ENCODE peak calls at places on chromosomes 7 and 10, in four cellular contexts. N is HepG2, I is endothelial cell of umbilical vein, J is adipocyte. P is an unnamed sample. For H3K4me1, the result is how much of the 10 kb centered on the place peaks cover.

GRCh38 chr7:108805808-108806397 is 236.2 kb downstream of the DNAJB9 start:
- DNase-seq in N (peak), I (peak), J (peak), P (no peak)

GRCh38 chr10:66827353-66827752 is 98.5 kb upstream of the LRRTM3 start:
- DNase-seq in J (peak), I (no peak), N (no peak), P (no peak)

GRCh38 chr7:91168766-91169518 is 95.3 kb upstream of the FZD1 start:
- DNase-seq in I (no peak), J (peak), N (no peak), P (no peak)

GRCh38 chr10:59181668-59182067 is 5.2 kb downstream of the PHYHIPL start:
- DNase-seq in N (peak), I (peak), J (peak), P (no peak)

GRCh38 chr7:134165266-134165665 is 38.1 kb downstream of the LRGUK start:
- DNase-seq in I (no peak), N (no peak), J (no peak), P (no peak)

GRCh38 chr7:103487419-103487818 is 41.4 kb upstream of the SLC26A5 start:
- DNase-seq in I (no peak), N (peak), J (no peak), P (peak)

GRCh38 chr10:116961305-116962251 is 43.4 kb downstream of the SHTN1 start:
- DNase-seq in N (no peak), J (no peak), I (no peak), P (no peak)

GRCh38 chr10:12235796-12236195 is 39.8 kb downstream of the CDC123 start:
- DNase-seq in I (peak), J (peak), N (peak), P (no peak)

GRCh38 chr7:73999664-74000420 is 28.1 kb upstream of the ELN start:
- DNase-seq in J (peak), N (no peak), I (peak), P (no peak)

GRCh38 chr7:101501351-101501750 is 127.7 kb downstream of the MYL10 start:
- DNase-seq in J (no peak), I (no peak), N (no peak), P (no peak)
- H3K9ac ChIP-seq in J (no peak), I (no peak), N (no peak), P (no peak)

DNA sequence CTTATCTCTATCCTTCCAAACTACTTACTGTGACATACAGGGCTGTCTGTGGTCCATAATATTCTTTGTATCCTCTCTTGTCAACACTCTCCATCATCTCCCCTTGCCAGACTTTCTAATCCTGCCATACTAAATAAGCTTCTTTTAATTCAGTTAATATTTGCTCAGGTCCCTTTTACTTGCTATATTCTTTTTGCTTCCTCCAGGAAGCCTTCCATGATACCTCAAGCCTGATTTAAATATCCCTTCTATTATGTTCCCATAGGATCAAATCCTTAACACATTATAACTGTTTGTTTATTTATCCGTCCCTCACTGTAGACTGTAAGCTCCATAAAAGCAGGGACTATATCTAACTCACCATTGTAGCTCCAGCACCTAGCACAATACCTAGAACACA is 7.2 kb upstream of the PPP3CB start:
- DNase-seq in N (no peak), J (no peak), I (no peak), P (no peak)
- H3K4me1 ChIP-seq in N (under half), J (under half), I (under half), P (under half)

GRCh38 chr10:86179961-86180360 is 186.6 kb downstream of the GRID1 start:
- DNase-seq in J (no peak), I (no peak), N (no peak), P (no peak)

GRCh38 chr10:86176850-86177249 is 189.7 kb downstream of the GRID1 start:
- DNase-seq in J (no peak), I (no peak), N (no peak), P (no peak)

GRCh38 chr10:86179143-86179505 is 187.5 kb downstream of the GRID1 start:
- DNase-seq in J (no peak), N (no peak), I (no peak), P (no peak)

GRCh38 chr10:86178401-86179142 is 188.0 kb downstream of the GRID1 start:
- DNase-seq in J (no peak), N (peak), I (no peak), P (no peak)

DNA sequence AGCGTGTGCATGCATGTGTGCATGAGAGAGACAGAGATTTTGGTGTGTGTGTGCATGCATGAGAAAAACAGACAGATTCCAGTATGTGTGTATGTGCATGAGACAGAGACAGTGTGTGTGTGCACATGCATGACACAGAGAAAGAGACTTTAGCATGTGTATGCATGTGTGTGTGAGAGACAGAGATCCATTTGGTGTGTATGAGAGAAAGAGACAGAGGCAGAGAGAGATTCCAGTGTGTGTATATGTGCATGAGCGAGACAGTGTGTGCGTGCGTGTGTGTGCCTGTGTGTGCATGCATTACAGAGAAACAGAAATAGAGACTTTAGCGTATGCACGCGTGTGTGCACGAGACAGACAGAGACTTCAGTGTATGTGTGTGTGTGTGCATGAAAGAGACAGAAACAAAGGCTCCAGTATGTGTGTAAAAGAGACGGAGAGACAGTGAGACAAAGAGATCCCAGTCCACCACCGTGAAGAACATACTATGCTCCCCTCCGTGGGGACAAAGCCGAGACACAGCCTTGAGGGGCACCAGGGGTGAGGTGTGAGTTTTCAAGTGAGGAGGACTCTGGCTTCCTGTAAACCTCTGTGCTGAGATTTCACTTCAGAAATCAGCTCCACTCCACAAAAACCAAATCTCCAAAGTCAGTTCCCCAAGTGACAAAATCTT is 189.0 kb downstream of the GRID1 start:
- DNase-seq in I (no peak), J (no peak), N (no peak), P (no peak)
- H3K9ac ChIP-seq in I (no peak), J (no peak), N (no peak), P (no peak)

DNA sequence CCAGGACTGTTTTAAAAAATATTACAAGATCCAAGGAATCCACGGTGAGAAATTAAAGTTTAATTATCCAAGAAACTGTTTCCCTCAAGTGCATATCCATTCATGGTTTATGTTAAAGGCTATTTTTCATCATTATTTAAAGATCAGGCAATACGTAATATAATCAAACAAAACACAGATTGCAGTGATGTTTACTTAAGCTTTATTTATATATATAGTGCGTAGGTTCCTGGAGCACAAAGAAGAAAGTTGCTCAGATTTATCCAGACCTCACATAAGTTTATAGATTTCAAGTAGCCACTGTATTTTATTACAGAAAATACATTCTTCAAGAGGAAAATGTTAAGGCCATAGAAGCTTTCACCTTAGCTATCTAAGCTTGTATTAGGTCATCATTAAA is 210.0 kb upstream of the KLF14 start:
- DNase-seq in J (no peak), I (no peak), N (no peak), P (no peak)
- H3K4me1 ChIP-seq in J (half or more), I (under half), N (half or more), P (under half)